ENCODE peak calls at places on chromosomes 7 and 10, in four cellular contexts. I is breast epithelium, K is tibial artery, F is cardiac muscle cell. M is an unnamed sample.

GRCh38 chr7:26863504-26864308 is 684 bp downstream of the SKAP2 start:
- DNase-seq in I (no peak), K (no peak), F (no peak), M (no peak)

GRCh38 chr10:25063157-25063556 is 46.7 kb downstream of the THNSL1 start:
- DNase-seq in I (no peak), K (no peak), F (no peak), M (no peak)

GRCh38 chr7:142832452-142832851 is 22.4 kb upstream of the EPHB6 start:
- DNase-seq in I (no peak), K (no peak), F (no peak), M (no peak)

GRCh38 chr7:77348371-77348813 is 67.8 kb downstream of the GSAP start:
- DNase-seq in I (no peak), K (no peak), F (peak; percentile 41), M (no peak)

GRCh38 chr10:34184901-34185386 is 630.2 kb downstream of the PARD3 start:
- DNase-seq in I (no peak), K (no peak), F (no peak), M (no peak)

GRCh38 chr10:88946965-88947590 is 5.5 kb downstream of the ACTA2 start:
- DNase-seq in I (no peak), K (no peak), F (no peak), M (no peak)

GRCh38 chr10:32139223-32140073 is 83.2 kb upstream of the KIF5B start:
- DNase-seq in I (peak; percentile 77), K (peak; percentile 92), F (no peak), M (no peak)

GRCh38 chr7:130921391-130922180 is 187.6 kb upstream of the KLF14 start:
- DNase-seq in I (peak; percentile 77), K (peak; percentile 93), F (peak; percentile 16), M (no peak)

GRCh38 chr10:118484152-118484871 is 111.1 kb downstream of the PRLHR start:
- DNase-seq in I (no peak), K (no peak), F (no peak), M (no peak)

GRCh38 chr10:52479567-52479966 is 165.5 kb downstream of the DKK1 start:
- DNase-seq in I (no peak), K (no peak), F (peak; percentile 17), M (no peak)

GRCh38 chr10:103842605-103843004 is 12.8 kb downstream of the SH3PXD2A start:
- DNase-seq in I (no peak), K (no peak), F (no peak), M (no peak)

GRCh38 chr10:31477584-31477983 is 158.6 kb downstream of the ZEB1 start:
- DNase-seq in I (no peak), K (no peak), F (no peak), M (no peak)

GRCh38 chr10:128056303-128057050 is 69.7 kb downstream of the MKI67 start:
- DNase-seq in I (no peak), K (peak; percentile 78), F (no peak), M (no peak)

GRCh38 chr10:130463104-130463875 is 327.1 kb downstream of the GLRX3 start:
- DNase-seq in I (peak; percentile 10), K (peak; percentile 37), F (no peak), M (no peak)

GRCh38 chr7:27151341-27151944 is 940 bp downstream of the HOXA3 start:
- DNase-seq in I (peak; percentile 23), K (peak; percentile 81), F (no peak), M (no peak)

GRCh38 chr10:11336703-11337102 is 274.7 kb downstream of the USP6NL start:
- DNase-seq in I (no peak), K (no peak), F (no peak), M (no peak)

GRCh38 chr10:31648966-31649365 is 279.7 kb downstream of the ARHGAP12 start:
- DNase-seq in I (no peak), K (no peak), F (no peak), M (no peak)

GRCh38 chr10:123838596-123839310 is 52.9 kb downstream of the CPXM2 start:
- DNase-seq in I (no peak), K (no peak), F (no peak), M (no peak)

GRCh38 chr10:52455095-52455494 is 141.0 kb downstream of the DKK1 start:
- DNase-seq in I (no peak), K (no peak), F (no peak), M (no peak)

GRCh38 chr7:142690554-142691182 is 58.6 kb upstream of the PRSS1 start:
- DNase-seq in I (no peak), K (no peak), F (no peak), M (no peak)

GRCh38 chr10:71770789-71771188 is 2.5 kb downstream of the VSIR start:
- DNase-seq in I (no peak), K (peak; percentile 83), F (no peak), M (no peak)

GRCh38 chr10:132184816-132185593 is 1.7 kb upstream of the DPYSL4 start:
- DNase-seq in I (no peak), K (no peak), F (no peak), M (no peak)

GRCh38 chr10:44194435-44194834 is 190.5 kb downstream of the CXCL12 start:
- DNase-seq in I (no peak), K (no peak), F (no peak), M (no peak)
- TF ChIP-seq CTCF in I (no peak), K (no peak), F (no peak), M (no peak)

GRCh38 chr10:43059336-43059720 is 17.5 kb upstream of the RET start:
- DNase-seq in I (no peak), K (no peak), F (no peak), M (no peak)

GRCh38 chr10:43057831-43058340 is 19.0 kb upstream of the RET start:
- DNase-seq in I (no peak), K (peak; percentile 38), F (no peak), M (no peak)

GRCh38 chr10:43060291-43060690 is 16.6 kb upstream of the RET start:
- DNase-seq in I (no peak), K (no peak), F (no peak), M (no peak)

GRCh38 chr10:43057231-43057711 is 19.6 kb upstream of the RET start:
- DNase-seq in I (no peak), K (peak; percentile 43), F (no peak), M (no peak)

DNA sequence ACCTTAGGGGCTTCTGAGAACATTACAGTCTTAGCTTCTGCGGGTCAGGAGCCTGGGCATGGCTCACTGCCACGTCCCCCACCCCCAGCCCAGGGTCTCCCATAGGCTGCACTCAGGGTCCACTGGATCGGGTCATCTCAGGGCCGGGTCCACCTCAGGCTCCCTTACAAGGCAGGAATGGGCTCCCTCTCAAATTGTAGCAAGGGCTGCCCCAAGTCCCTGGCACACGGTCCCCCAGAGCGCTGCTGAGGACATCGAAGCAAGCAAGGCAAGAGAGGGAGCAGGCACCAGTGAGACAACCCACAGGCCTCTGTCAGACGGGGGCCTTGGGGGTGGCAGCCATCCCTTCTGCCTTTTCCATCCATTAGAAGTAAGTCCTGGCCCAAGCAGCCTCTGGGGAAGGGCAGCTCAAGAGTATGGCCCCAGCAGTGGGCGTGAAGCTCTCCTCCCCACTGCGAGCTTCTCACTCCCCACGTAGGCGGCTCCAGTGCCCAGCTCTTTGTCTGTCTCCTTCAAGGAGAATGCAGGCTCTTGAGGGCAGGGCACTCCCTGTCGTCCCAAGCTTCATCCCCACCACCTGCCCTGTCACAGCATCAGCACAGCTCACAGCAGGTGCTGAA is 18.0 kb upstream of the RET start:
- DNase-seq in I (no peak), K (no peak), F (no peak), M (no peak)
- TF ChIP-seq CTCF in I (no peak), K (no peak), F (no peak), M (no peak)

GRCh38 chr7:132654150-132654549 is 77.9 kb upstream of the PLXNA4 start:
- DNase-seq in I (no peak), K (no peak), F (no peak), M (no peak)
- TF ChIP-seq CTCF in I (no peak), K (no peak), F (peak; percentile 51), M (peak; percentile 27)

DNA sequence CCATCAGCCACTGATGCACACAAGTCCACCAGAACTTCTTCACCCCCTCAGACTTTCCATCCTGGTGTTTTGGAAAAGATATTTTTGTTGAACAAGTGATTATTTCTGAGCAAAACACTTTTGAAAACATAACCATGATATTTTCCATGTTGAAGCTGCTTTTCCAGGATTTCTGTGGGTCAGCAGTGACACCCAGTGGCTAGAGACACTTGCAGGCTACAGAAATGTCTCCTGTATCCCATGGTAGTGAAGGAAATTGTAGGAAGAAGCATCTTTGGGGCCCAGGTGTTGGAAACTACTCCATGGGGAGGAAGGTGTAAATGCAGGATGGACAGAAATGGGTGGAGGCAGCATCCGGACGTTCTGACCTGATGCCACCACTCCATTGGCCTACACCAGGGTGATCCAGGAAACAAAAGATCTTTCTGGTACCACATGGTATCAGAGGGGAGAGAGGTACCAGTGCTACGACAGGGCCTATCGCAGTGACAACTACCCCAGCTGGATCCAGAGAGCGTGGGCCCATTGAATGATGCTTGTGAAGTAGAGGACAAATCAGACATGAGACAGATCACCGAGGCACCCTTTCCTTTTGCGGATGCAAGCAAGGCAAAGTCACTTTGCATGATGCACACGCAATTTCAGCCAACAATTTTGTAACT is 111.7 kb upstream of the COBL start:
- DNase-seq in I (no peak), K (no peak), F (no peak), M (no peak)
- TF ChIP-seq CTCF in I (no peak), K (no peak), F (no peak), M (no peak)

GRCh38 chr7:110386914-110387313 is 704.0 kb upstream of the LRRN3 start:
- DNase-seq in I (no peak), K (no peak), F (peak; percentile 26), M (no peak)
- TF ChIP-seq CTCF in I (no peak), K (no peak), F (no peak), M (no peak)

DNA sequence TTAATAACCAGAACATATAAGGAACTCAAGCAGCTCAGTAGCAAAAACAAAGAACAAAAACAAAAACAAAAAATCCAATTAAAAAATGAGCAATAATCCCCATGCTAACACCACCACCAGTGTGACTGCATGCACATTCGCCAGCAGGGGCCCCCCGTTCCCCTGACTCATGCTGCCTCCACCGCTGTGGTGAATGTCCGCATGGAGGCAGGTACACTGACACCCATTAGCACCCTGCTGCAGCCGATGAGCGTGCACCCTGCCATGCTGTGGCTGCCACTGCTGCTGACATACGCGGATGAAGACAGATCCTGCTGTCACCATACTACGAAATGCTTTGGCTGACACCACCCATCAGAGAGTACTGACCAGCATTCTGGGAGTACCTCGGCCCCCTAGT is 321.6 kb upstream of the LRRTM3 start:
- DNase-seq in I (no peak), K (peak; percentile 58), F (no peak), M (no peak)
- TF ChIP-seq CTCF in I (no peak), K (no peak), F (no peak), M (no peak)

M was measured in activated B cell treated with CpG ODN at 0.5 μM for 24 hours.